ENCODE peak calls at places on chromosomes 12 and 14, in eight cellular contexts. O is AG08395, M is GM12892, V is lower leg skin, Q is non-pigmented ciliary epithelial cell, U is glomerular endothelial cell, J is GM13976, H is NCI-H1694 treated with DMSO at 0.1 percent for 48 hours. W is an unnamed sample.

GRCh38 chr12:70543444-70543843 is 93.8 kb downstream of the PTPRB start:
- DNase-seq in O (peak), M (no peak), V (no peak), Q (peak), U (peak), J (no peak), H (no peak), W (no peak)

GRCh38 chr12:107568718-107569117 is 116.9 kb upstream of the PWP1 start:
- DNase-seq in O (no peak), M (no peak), V (peak), Q (no peak), U (no peak), J (no peak), H (no peak), W (no peak)

GRCh38 chr12:24480766-24481449 is 468.0 kb downstream of the BCAT1 start:
- DNase-seq in O (no peak), M (no peak), V (no peak), Q (no peak), U (no peak), J (no peak), H (no peak), W (no peak)

GRCh38 chr12:22415342-22416309 is 81.1 kb upstream of the ST8SIA1 start:
- DNase-seq in O (no peak), M (no peak), V (no peak), Q (peak), U (no peak), J (no peak), H (no peak), W (no peak)

GRCh38 chr12:88884600-88884999 is 304.3 kb upstream of the KITLG start:
- DNase-seq in O (no peak), M (no peak), V (no peak), Q (no peak), U (no peak), J (peak), H (no peak), W (no peak)

GRCh38 chr14:30297856-30298255 is 261.1 kb upstream of the G2E3 start:
- DNase-seq in O (no peak), M (no peak), V (no peak), Q (no peak), U (no peak), J (no peak), H (no peak), W (no peak)

GRCh38 chr12:78584695-78585094 is 279.9 kb upstream of the SYT1 start:
- DNase-seq in O (no peak), M (no peak), V (no peak), Q (no peak), U (no peak), J (no peak), H (no peak), W (no peak)

GRCh38 chr12:31783996-31784645 is 55.3 kb upstream of the AMN1 start:
- DNase-seq in O (no peak), M (no peak), V (no peak), Q (no peak), U (no peak), J (no peak), H (peak), W (no peak)

GRCh38 chr14:97580923-97581495 is 783.8 kb downstream of the VRK1 start:
- DNase-seq in O (no peak), M (no peak), V (no peak), Q (no peak), U (no peak), J (no peak), H (no peak), W (no peak)

GRCh38 chr12:2693980-2694379 is 100.8 kb upstream of the FKBP4 start:
- DNase-seq in O (no peak), M (no peak), V (no peak), Q (no peak), U (no peak), J (no peak), H (no peak), W (no peak)

GRCh38 chr12:20946732-20947131 is 136.2 kb downstream of the SLCO1B3 start:
- DNase-seq in O (no peak), M (no peak), V (no peak), Q (no peak), U (peak), J (peak), H (peak), W (peak)

GRCh38 chr12:67025543-67026114 is 243.5 kb upstream of the CAND1 start:
- DNase-seq in O (peak), M (peak), V (no peak), Q (no peak), U (no peak), J (peak), H (peak), W (peak)

GRCh38 chr14:66231823-66232222 is 254.3 kb upstream of the CCDC196 start:
- DNase-seq in O (no peak), M (no peak), V (no peak), Q (no peak), U (no peak), J (peak), H (no peak), W (no peak)

GRCh38 chr14:103296007-103296406 is 38.0 kb upstream of the EIF5 start:
- DNase-seq in O (peak), M (no peak), V (peak), Q (peak), U (no peak), J (no peak), H (no peak), W (no peak)

GRCh38 chr14:30779210-30779609 is 95.1 kb upstream of the COCH start:
- DNase-seq in O (no peak), M (no peak), V (no peak), Q (peak), U (no peak), J (no peak), H (no peak), W (no peak)

GRCh38 chr14:91858536-91859275 is 8.6 kb downstream of the TC2N start:
- DNase-seq in O (peak), M (no peak), V (no peak), Q (no peak), U (no peak), J (peak), H (no peak), W (no peak)